ENCODE peak calls at places on chromosomes 7 and 10, in seven cellular contexts. V, K, H, G, J, M and T are unnamed samples.

GRCh38 chr10:63700935-63701263 is 179.7 kb downstream of the REEP3 start:
- DNase-seq in M (no peak), G (no peak), K (no peak), V (no peak), H (no peak), J (no peak), T (no peak)

GRCh38 chr10:124701881-124702656 is 42.1 kb downstream of the FAM53B start:
- DNase-seq in M (peak; percentile 83), K (peak; percentile 79), J (no peak), G (no peak), V (no peak), H (no peak), T (peak; percentile 76)

GRCh38 chr10:44008270-44008916 is 359.7 kb upstream of the ZNF32 start:
- DNase-seq in V (no peak), K (no peak), M (no peak), H (no peak), G (no peak), J (peak; percentile 95), T (no peak)

GRCh38 chr10:15189133-15189881 is 20.8 kb upstream of the NMT2 start:
- DNase-seq in G (no peak), K (no peak), V (no peak), J (no peak), H (no peak), M (no peak), T (no peak)

GRCh38 chr7:123769371-123769770 is 20.6 kb upstream of the WASL start:
- DNase-seq in K (no peak), M (no peak), V (no peak), G (peak; percentile 22), J (peak; percentile 94), H (no peak), T (peak; percentile 39)

GRCh38 chr7:299169-299568 is 9.2 kb downstream of the FOXL3 start:
- DNase-seq in K (peak; percentile 34), M (no peak), G (no peak), V (no peak), J (no peak), H (no peak), T (no peak)

GRCh38 chr7:1610678-1611302 is 41.0 kb upstream of the PSMG3 start:
- DNase-seq in H (no peak), M (no peak), J (peak; percentile 34), G (no peak), V (no peak), K (no peak), T (no peak)

GRCh38 chr7:114026486-114027089 is 107.8 kb upstream of the PPP1R3A start:
- DNase-seq in J (peak; percentile 67), K (no peak), V (peak; percentile 61), M (no peak), G (peak; percentile 63), H (peak; percentile 39), T (no peak)

GRCh38 chr10:76583711-76584161 is 1053.9 kb downstream of the KCNMA1 start:
- DNase-seq in M (no peak), K (no peak), G (no peak), V (no peak), J (peak; percentile 87), H (no peak), T (no peak)

GRCh38 chr7:76423666-76424412 is 911 bp upstream of the ZP3 start:
- DNase-seq in V (no peak), K (no peak), M (no peak), J (no peak), H (no peak), G (no peak), T (no peak)

GRCh38 chr7:132590162-132590561 is 13.9 kb upstream of the PLXNA4 start:
- DNase-seq in J (peak; percentile 73), M (no peak), K (no peak), V (no peak), G (no peak), H (no peak), T (no peak)

GRCh38 chr7:66905689-66906088 is 15.3 kb upstream of the TMEM248 start:
- DNase-seq in H (no peak), K (no peak), M (no peak), V (no peak), J (no peak), G (no peak), T (no peak)

GRCh38 chr7:110988890-110989501 is 101.9 kb upstream of the LRRN3 start:
- DNase-seq in M (no peak), K (no peak), V (no peak), G (no peak), J (peak; percentile 19), H (no peak), T (no peak)

GRCh38 chr7:118944271-118944670 is 719.8 kb downstream of the ANKRD7 start:
- DNase-seq in H (no peak), M (no peak), K (no peak), V (no peak), G (no peak), J (no peak), T (no peak)